ENCODE peak calls at places on chromosomes 7 and 10, in four cellular contexts. Q is H9, T is psoas muscle, O is fibroblast of lung. I is an unnamed sample.
A peak's percentile ranks its signal among the peaks of the same experiment; 100 is the strongest.

GRCh38 chr7:6453737-6454136 is 6.0 kb upstream of the DAGLB start:
- DNase-seq in Q (no peak), T (no peak), O (peak; percentile 93), I (no peak)

GRCh38 chr7:129438839-129439640 is 4.8 kb downstream of the STRIP2 start:
- DNase-seq in Q (no peak), T (no peak), O (peak; percentile 76), I (no peak)

GRCh38 chr7:52909935-52910334 is 125.5 kb upstream of the POM121L12 start:
- DNase-seq in Q (no peak), T (no peak), O (no peak), I (no peak)

GRCh38 chr7:33061282-33061928 is 1.2 kb downstream of the NT5C3A start:
- DNase-seq in Q (no peak), T (no peak), O (no peak), I (no peak)

GRCh38 chr10:54800677-54801480 is at the start of gene PCDH15:
- DNase-seq in Q (peak; percentile 74), T (no peak), O (peak; percentile 66), I (no peak)

GRCh38 chr7:44608916-44609648 is 2.7 kb downstream of the OGDH start:
- DNase-seq in Q (no peak), T (no peak), O (peak; percentile 45), I (no peak)

GRCh38 chr10:132523561-132524442 is 13.8 kb upstream of the INPP5A start:
- DNase-seq in Q (no peak), T (no peak), O (no peak), I (no peak)

GRCh38 chr10:59995862-59996261 is 89.5 kb upstream of the CCDC6 start:
- DNase-seq in Q (no peak), T (no peak), O (peak; percentile 51), I (no peak)

GRCh38 chr7:135942614-135943013 is 34.5 kb downstream of the MTPN start:
- DNase-seq in Q (no peak), T (no peak), O (no peak), I (no peak)

GRCh38 chr10:131642966-131643365 is 257.8 kb upstream of the PPP2R2D start:
- DNase-seq in Q (no peak), T (no peak), O (no peak), I (no peak)

GRCh38 chr7:34740840-34741239 is 82.8 kb downstream of the NPSR1 start:
- DNase-seq in Q (no peak), T (no peak), O (no peak), I (no peak)

GRCh38 chr10:127044191-127044590 is 139.0 kb downstream of the DOCK1 start:
- DNase-seq in Q (no peak), T (no peak), O (no peak), I (no peak)

GRCh38 chr7:46393142-46393541 is 472.1 kb upstream of the IGFBP3 start:
- DNase-seq in Q (no peak), T (no peak), O (no peak), I (no peak)

GRCh38 chr7:151671514-151671913 is 151.8 kb upstream of the RHEB start:
- DNase-seq in Q (no peak), T (no peak), O (peak; percentile 42), I (no peak)

GRCh38 chr7:43484678-43485355 is 98.1 kb upstream of the STK17A start:
- DNase-seq in Q (no peak), T (no peak), O (no peak), I (no peak)

GRCh38 chr10:88865281-88865876 is 13.7 kb upstream of the ANKRD22 start:
- DNase-seq in Q (no peak), T (no peak), O (no peak), I (no peak)

GRCh38 chr10:53601260-53601875 is 828.8 kb upstream of the MBL2 start:
- DNase-seq in Q (no peak), T (no peak), O (peak; percentile 20), I (no peak)

GRCh38 chr10:3902054-3902808 is 117.2 kb upstream of the KLF6 start:
- DNase-seq in Q (no peak), T (no peak), O (peak; percentile 65), I (no peak)

GRCh38 chr10:121027390-121027789 is 176.2 kb downstream of the WDR11 start:
- DNase-seq in Q (no peak), T (no peak), O (no peak), I (no peak)

GRCh38 chr7:151008511-151009323 is 15.6 kb downstream of the ATG9B start:
- DNase-seq in Q (peak; percentile 94), T (peak; percentile 71), O (peak; percentile 39), I (no peak)

GRCh38 chr7:90804370-90804769 is 208.2 kb downstream of the CDK14 start:
- DNase-seq in Q (no peak), T (no peak), O (peak; percentile 77), I (no peak)

GRCh38 chr7:37524056-37524455 is 75.4 kb upstream of the ELMO1 start:
- DNase-seq in Q (no peak), T (no peak), O (no peak), I (no peak)

GRCh38 chr10:124357583-124357930 is 61.2 kb downstream of the OAT start:
- DNase-seq in Q (no peak), T (no peak), O (no peak), I (no peak)

GRCh38 chr7:29106128-29106988 is 40.0 kb downstream of the CPVL start:
- DNase-seq in Q (peak; percentile 49), T (peak; percentile 21), O (peak; percentile 55), I (no peak)

GRCh38 chr7:98785929-98786571 is 83.8 kb downstream of the TMEM130 start:
- DNase-seq in Q (no peak), T (no peak), O (peak; percentile 36), I (no peak)

GRCh38 chr10:110446954-110447608 is 50.6 kb upstream of the DUSP5 start:
- DNase-seq in Q (no peak), T (no peak), O (peak; percentile 95), I (no peak)
- TF ChIP-seq CTCF in Q (peak; percentile 8), T (no peak), O (peak; percentile 11), I (no peak)

GRCh38 chr7:4711093-4711492 is 29.0 kb downstream of the FOXK1 start:
- DNase-seq in Q (no peak), T (no peak), O (no peak), I (no peak)

GRCh38 chr7:4713183-4713784 is 31.2 kb downstream of the FOXK1 start:
- DNase-seq in Q (peak; percentile 43), T (no peak), O (peak; percentile 55), I (no peak)

GRCh38 chr7:4712371-4713182 is 30.5 kb downstream of the FOXK1 start:
- DNase-seq in Q (no peak), T (no peak), O (peak; percentile 42), I (no peak)

GRCh38 chr7:4709187-4709586 is 27.1 kb downstream of the FOXK1 start:
- DNase-seq in Q (peak; percentile 56), T (no peak), O (no peak), I (no peak)

GRCh38 chr7:4711634-4712033 is 29.5 kb downstream of the FOXK1 start:
- DNase-seq in Q (no peak), T (no peak), O (no peak), I (no peak)
- H3K4me1 ChIP-seq in Q (peaks cover under 1% of the 10 kb centered on the region), T (peaks cover 35% of the 10 kb centered on the region), O (peaks cover 9% of the 10 kb centered on the region), I (peaks cover 46% of the 10 kb centered on the region)

GRCh38 chr10:49187044-49187484 is 1.1 kb downstream of the TMEM273 start:
- DNase-seq in Q (no peak), T (no peak), O (no peak), I (no peak)
- TF ChIP-seq CTCF in Q (no peak), T (no peak), O (no peak), I (no peak)

GRCh38 chr7:516606-517456 is 2.8 kb downstream of the PDGFA start:
- DNase-seq in Q (no peak), T (peak; percentile 80), O (peak; percentile 84), I (no peak)

GRCh38 chr7:515628-516027 is 4.0 kb downstream of the PDGFA start:
- DNase-seq in Q (peak; percentile 88), T (no peak), O (no peak), I (no peak)

GRCh38 chr7:514651-515598 is 4.7 kb downstream of the PDGFA start:
- DNase-seq in Q (peak; percentile 73), T (no peak), O (peak; percentile 60), I (no peak)

GRCh38 chr7:517848-518629 is 1.6 kb downstream of the PDGFA start:
- DNase-seq in Q (no peak), T (peak; percentile 80), O (peak; percentile 76), I (no peak)

DNA sequence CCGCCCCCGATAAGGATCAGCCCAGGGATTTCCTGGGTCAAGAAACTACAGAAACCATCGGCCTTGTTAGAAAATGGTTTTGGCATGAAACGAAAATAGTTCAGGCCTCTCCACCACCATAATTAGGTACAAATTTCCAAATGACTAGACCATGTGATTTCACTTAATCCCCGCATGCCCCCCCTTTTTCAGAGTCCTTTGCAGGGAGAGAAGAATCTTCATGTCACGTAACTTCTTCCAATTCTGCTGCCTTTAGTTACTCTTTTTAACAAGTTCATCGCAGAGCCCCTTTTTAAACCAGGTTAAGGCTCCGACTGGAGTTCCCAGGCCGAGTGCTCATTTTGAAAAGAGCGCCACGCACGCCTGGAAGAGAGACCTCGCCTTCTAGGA is 3.4 kb downstream of the PDGFA start:
- DNase-seq in Q (no peak), T (no peak), O (no peak), I (no peak)
- H3K4me1 ChIP-seq in Q (peaks cover 8% of the 10 kb centered on the region), T (peaks cover 36% of the 10 kb centered on the region), O (peaks cover 18% of the 10 kb centered on the region), I (peaks cover 50% of the 10 kb centered on the region)

DNA sequence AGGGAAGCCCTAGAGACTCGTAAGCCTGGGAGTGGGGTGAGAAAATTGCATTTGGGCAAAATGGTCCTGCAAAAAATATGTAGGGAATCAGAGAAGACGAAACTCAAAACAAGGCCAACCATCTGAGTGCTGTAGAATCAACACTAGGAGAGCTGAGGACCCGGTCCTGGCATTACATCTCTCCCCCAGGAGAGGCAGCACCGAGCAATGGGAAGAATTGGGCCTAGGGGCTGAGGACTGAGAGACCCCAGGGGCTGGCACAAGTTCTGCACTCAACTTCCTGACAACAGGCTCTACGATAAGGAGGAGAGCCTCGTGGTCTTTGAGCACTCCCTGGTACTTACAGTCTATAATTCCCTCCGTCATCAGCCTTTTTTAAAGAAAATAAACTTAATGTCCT is 47.6 kb downstream of the BPGM start:
- DNase-seq in Q (peak; percentile 75), T (no peak), O (no peak), I (no peak)
- TF ChIP-seq CTCF in Q (peak; percentile 83), T (no peak), O (peak; percentile 22), I (no peak)

DNA sequence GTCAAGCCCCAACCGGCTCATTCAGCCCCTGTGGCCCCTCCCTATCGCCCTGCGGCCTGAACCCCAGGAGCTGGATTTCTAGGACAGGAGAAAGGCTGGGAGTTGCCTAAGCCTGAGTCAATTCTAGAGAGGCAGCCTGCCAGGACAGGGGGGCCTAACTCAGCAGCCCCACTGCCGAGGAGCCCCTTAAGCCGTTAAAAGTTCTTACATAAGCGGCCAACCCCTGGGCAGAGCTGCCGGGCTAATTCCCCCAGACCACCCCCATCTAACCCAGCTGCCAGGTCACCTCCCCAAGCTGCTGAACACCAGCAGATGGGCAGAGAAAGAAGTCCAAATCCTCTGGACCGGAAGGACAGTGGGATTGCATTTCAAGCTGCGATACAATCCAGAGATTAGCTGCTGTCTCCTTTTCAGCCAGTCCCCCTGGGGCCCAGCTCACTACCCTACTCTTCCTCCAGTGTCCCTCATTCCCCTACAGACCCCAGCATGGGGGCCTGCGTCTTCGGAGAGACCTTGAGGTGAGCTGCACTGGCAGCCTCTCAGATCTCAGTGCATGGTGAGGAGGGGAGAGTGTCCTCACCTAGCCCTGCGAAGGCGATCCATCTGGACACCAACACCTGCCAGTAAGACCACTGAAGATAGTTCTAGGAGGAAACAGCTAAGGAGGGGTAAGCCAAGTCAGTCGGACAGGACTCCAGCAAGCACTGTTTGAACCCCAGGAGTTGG is 910 bp downstream of the IMPDH1 start:
- DNase-seq in Q (no peak), T (no peak), O (no peak), I (no peak)
- H3K4me1 ChIP-seq in Q (peaks cover 4% of the 10 kb centered on the region), T (peaks cover 13% of the 10 kb centered on the region), O (peaks cover 7% of the 10 kb centered on the region), I (peaks cover 50% of the 10 kb centered on the region)

I was measured in esophagus squamous epithelium.